ENCODE peak calls at places on chromosomes 7 and 10, in six cellular contexts. W, N, J, C, G and S are unnamed samples.

GRCh38 chr7:157140118-157140905 is 1.6 kb downstream of the UBE3C start:
- DNase-seq in W (no peak), N (no peak), J (peak; percentile 15), C (no peak), G (no peak), S (no peak)

GRCh38 chr7:70681847-70682350 is 450.0 kb upstream of the GALNT17 start:
- DNase-seq in W (no peak), N (no peak), J (no peak), C (no peak), G (no peak), S (no peak)

GRCh38 chr10:7956508-7956907 is 98.0 kb upstream of the GATA3 start:
- DNase-seq in W (peak; percentile 85), N (no peak), J (no peak), C (peak; percentile 30), G (peak; percentile 34), S (peak; percentile 31)

GRCh38 chr10:101935431-101935830 is 91.8 kb upstream of the KCNIP2 start:
- DNase-seq in W (no peak), N (no peak), J (no peak), C (no peak), G (no peak), S (no peak)

GRCh38 chr10:133026171-133026570 is 61.6 kb upstream of the ADGRA1 start:
- DNase-seq in W (no peak), N (no peak), J (no peak), C (no peak), G (no peak), S (no peak)

GRCh38 chr10:32035038-32035437 is 21.2 kb downstream of the KIF5B start:
- DNase-seq in W (no peak), N (no peak), J (no peak), C (no peak), G (no peak), S (no peak)

GRCh38 chr7:33862946-33863814 is 42.2 kb upstream of the BMPER start:
- DNase-seq in W (peak; percentile 59), N (no peak), J (no peak), C (no peak), G (no peak), S (no peak)

GRCh38 chr7:40889099-40889498 is 754.3 kb downstream of the SUGCT start:
- DNase-seq in W (no peak), N (no peak), J (no peak), C (no peak), G (no peak), S (no peak)

GRCh38 chr10:113961261-113961938 is 82.3 kb upstream of the ADRB1 start:
- DNase-seq in W (no peak), N (no peak), J (peak; percentile 88), C (no peak), G (no peak), S (no peak)

GRCh38 chr7:100584677-100585510 is 1.0 kb downstream of the LRCH4 start:
- DNase-seq in W (peak; percentile 95), N (no peak), J (no peak), C (peak; percentile 54), G (peak; percentile 48), S (no peak)

GRCh38 chr10:9274206-9274755 is 1219.8 kb downstream of the GATA3 start:
- DNase-seq in W (no peak), N (no peak), J (no peak), C (no peak), G (no peak), S (no peak)

GRCh38 chr7:149825567-149826343 is 12.4 kb upstream of the ZNF862 start:
- DNase-seq in W (no peak), N (no peak), J (no peak), C (no peak), G (no peak), S (no peak)

GRCh38 chr7:141220263-141220662 is 146.4 kb downstream of the TMEM178B start:
- DNase-seq in W (no peak), N (peak; percentile 7), J (no peak), C (peak; percentile 18), G (no peak), S (no peak)

GRCh38 chr10:79090134-79090803 is 21.5 kb downstream of the ZMIZ1 start:
- DNase-seq in W (peak; percentile 57), N (no peak), J (no peak), C (peak; percentile 48), G (peak; percentile 53), S (no peak)
- H3K4me1 ChIP-seq in W (peaks cover 27% of the 10 kb centered on the region), N (peaks cover 5% of the 10 kb centered on the region), J (no peaks in the 10 kb centered on the region), C (peaks cover 18% of the 10 kb centered on the region), G (peaks cover 14% of the 10 kb centered on the region), S (no peaks in the 10 kb centered on the region)

DNA sequence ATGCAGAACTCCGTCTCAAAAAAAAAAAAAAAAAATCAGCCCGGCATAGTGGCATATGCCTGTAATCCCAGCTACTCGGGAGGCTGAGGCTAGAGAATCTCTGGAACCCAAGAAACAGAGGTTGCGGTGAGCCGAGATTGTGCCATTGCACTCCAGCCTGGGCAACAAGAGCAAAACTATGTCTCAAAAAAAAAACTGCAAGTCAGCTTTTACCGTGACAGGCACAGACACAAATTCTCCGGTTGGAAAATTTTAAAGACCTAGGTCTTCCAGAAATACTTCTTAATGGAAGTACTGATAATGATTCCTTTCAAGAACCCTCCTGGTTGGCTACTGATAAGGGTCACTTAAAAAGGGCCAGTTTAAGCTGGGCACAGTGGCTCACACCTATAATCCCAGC is 19.4 kb upstream of the ARPC1B start:
- DNase-seq in W (no peak), N (no peak), J (no peak), C (no peak), G (no peak), S (no peak)
- H3K27ac ChIP-seq in W (peak overlapping the region; percentile 28), N (no peak overlapping the region), J (no peak overlapping the region), C (no peak overlapping the region), G (no peak overlapping the region), S (no peak overlapping the region)

GRCh38 chr10:3808689-3809199 is 23.7 kb upstream of the KLF6 start:
- DNase-seq in W (no peak), N (no peak), J (no peak), C (no peak), G (no peak), S (no peak)
- H3K4me1 ChIP-seq in W (peaks cover 26% of the 10 kb centered on the region), N (peaks cover 89% of the 10 kb centered on the region), J (peaks cover 79% of the 10 kb centered on the region), C (peaks cover 62% of the 10 kb centered on the region), G (peaks cover 85% of the 10 kb centered on the region), S (peaks cover 42% of the 10 kb centered on the region)

GRCh38 chr10:124079864-124080263 is 13.5 kb downstream of the CHST15 start:
- DNase-seq in W (no peak), N (no peak), J (no peak), C (no peak), G (no peak), S (no peak)
- H3K27ac ChIP-seq in W (no peak overlapping the region), N (no peak overlapping the region), J (no peak overlapping the region), C (no peak overlapping the region), G (no peak overlapping the region), S (no peak overlapping the region)

DNA sequence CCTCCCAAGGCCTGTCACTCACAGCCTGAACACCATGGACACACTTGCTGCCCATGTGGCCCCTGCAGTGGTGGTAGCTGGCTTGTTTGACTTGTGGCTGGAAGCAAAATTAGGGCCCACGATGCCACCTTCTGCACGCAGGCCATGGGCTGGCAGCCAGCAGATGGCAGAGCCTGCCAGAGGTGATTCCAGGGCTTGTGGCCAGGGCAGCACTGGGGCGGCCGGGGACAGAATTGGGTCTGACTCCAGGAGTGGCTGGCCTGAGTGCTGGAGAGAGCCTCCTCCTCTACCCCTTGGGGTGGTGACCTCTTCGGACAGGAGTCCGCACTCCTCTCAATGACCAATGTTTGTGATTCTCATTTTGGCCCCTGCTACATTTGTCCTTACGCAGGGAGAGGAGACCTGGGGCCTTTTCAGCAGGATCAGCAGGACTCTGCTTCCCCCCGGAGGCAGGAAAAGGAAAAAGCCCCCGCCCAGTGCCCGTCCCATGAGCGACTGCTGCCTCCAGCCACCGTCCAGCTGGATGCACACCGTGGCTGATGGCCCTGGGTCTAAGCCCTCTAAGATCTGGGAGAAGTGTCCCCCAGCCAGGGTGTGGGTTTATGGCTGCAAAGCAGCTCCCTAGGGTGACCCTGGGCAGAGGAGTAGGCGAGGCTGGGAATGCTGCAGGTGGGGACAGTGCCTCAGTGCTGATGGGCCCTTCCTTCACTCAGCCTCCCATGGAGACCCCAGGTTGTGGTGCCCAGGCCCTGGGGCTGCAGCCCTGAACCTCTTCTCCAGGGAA is 26.5 kb downstream of the DNAJB12 start:
- DNase-seq in W (peak; percentile 79), N (no peak), J (no peak), C (peak; percentile 65), G (peak; percentile 65), S (peak; percentile 33)
- H3K4me1 ChIP-seq in W (peaks cover 57% of the 10 kb centered on the region), N (peaks cover 90% of the 10 kb centered on the region), J (peaks cover 74% of the 10 kb centered on the region), C (peaks cover 42% of the 10 kb centered on the region), G (peaks cover 21% of the 10 kb centered on the region), S (peaks cover 11% of the 10 kb centered on the region)

GRCh38 chr10:122882798-122883197 is 3.4 kb upstream of the FAM24B start:
- DNase-seq in W (no peak), N (no peak), J (no peak), C (no peak), G (no peak), S (no peak)

GRCh38 chr10:122877264-122877663 is 2.1 kb downstream of the FAM24B start:
- DNase-seq in W (no peak), N (no peak), J (no peak), C (no peak), G (no peak), S (peak; percentile 26)

GRCh38 chr10:122876493-122876855 is 2.9 kb downstream of the FAM24B start:
- DNase-seq in W (no peak), N (no peak), J (no peak), C (no peak), G (no peak), S (no peak)

GRCh38 chr10:122878799-122879338 is 512 bp downstream of the FAM24B start:
- DNase-seq in W (no peak), N (no peak), J (no peak), C (peak; percentile 10), G (peak; percentile 19), S (no peak)

DNA sequence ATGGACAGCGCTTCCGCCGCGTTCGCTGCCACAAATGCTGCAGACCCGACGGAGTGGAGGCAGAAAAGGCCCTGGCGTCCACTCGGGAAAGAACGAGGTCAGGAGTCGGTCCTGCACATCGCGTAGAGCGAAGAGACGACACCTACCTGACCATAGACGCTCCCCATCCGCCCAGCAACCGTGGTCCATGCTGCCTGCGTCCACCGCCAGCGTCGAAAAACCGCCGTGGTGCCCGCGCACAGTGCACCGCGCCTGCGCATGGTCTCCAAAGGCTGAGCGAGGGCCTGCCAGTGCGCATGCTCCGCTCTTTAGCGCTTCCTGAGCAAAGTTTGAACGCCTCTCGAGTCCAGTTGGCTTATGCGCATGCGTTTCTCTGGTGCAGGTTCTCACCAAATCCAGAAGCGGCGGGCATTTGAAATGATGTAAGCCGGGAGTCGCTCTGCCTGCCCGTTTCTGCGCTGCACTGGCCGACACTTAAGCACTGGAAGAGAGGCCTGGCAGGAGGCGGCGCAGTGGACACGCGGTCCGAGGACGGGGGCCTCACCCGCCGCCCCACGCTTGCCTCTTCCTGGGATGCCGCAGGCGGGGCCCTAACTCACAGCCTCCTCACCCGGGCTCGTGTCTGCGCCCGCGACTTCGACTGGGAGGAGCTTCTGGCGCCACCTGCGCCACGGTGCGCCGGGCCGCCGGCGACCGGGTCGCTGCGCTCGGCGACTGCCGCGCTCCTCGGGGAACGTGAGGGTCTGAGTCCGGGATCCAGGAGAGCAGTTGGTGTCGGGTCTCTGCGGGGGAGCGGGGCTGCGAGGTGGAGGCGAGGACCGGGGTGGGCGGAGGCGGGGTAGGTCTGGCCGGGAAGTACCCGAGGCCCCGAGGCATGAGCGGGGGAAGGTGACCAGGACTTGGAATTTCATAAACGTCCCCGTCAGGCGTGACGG is at the start of gene FAM24B:
- DNase-seq in W (peak; percentile 99), N (peak; percentile 88), J (peak; percentile 96), C (peak; percentile 98), G (peak; percentile 94), S (peak; percentile 96)
- H3K27ac ChIP-seq in W (no peak within 1 kb of the TSS), N (peak within 1 kb of the TSS; percentile 33), J (peak within 1 kb of the TSS; percentile 86), C (peak within 1 kb of the TSS; percentile 77), G (peak within 1 kb of the TSS; percentile 69), S (peak within 1 kb of the TSS; percentile 3)